ENCODE peak calls at places on chromosomes 2 and 18, in six cellular contexts. A is iris pigment epithelial cell; B is substantia nigra; C is NCI-H1694 treated with DMSO at 0.1 percent for 48 hours; V is HEK293T; F is activated CD8-positive, alpha-beta T cell treated with anti-CD3 and anti-CD28 coated beads for 36 hours. D is an unnamed sample.

GRCh38 chr2:160516547-160517365 is 23.1 kb upstream of the RBMS1 start:
- DNase-seq in V (no peak), C (no peak), A (peak; percentile 68), B (no peak), F (peak; percentile 48), D (no peak)

GRCh38 chr2:74917702-74918619 is 40.5 kb upstream of the POLE4 start:
- DNase-seq in F (no peak), V (no peak), C (no peak), B (no peak), A (peak; percentile 87), D (no peak)

GRCh38 chr2:8004250-8004681 is 677.6 kb upstream of the ID2 start:
- DNase-seq in V (no peak), A (peak; percentile 32), B (no peak), F (no peak), C (peak; percentile 55), D (peak; percentile 19)

GRCh38 chr2:196171946-196172345 is 568 bp upstream of the STK17B start:
- DNase-seq in A (no peak), C (no peak), V (peak; percentile 17), B (no peak), F (no peak), D (no peak)

GRCh38 chr2:118865106-118865505 is 17.7 kb upstream of the EN1 start:
- DNase-seq in A (peak; percentile 55), F (peak; percentile 42), B (no peak), V (peak; percentile 60), C (peak; percentile 73), D (peak; percentile 28)

GRCh38 chr18:33596178-33596854 is 18.3 kb downstream of the ASXL3 start:
- DNase-seq in F (no peak), B (no peak), V (no peak), A (peak; percentile 47), C (no peak), D (no peak)

GRCh38 chr2:141329949-141330348 is 800.9 kb downstream of the LRP1B start:
- DNase-seq in B (no peak), C (no peak), V (no peak), F (no peak), A (peak; percentile 86), D (no peak)

GRCh38 chr2:46565364-46565763 is 86.0 kb downstream of the TMEM247 start:
- DNase-seq in B (no peak), C (no peak), V (no peak), A (no peak), F (no peak), D (no peak)

GRCh38 chr2:149409506-149409905 is 79.1 kb downstream of the LYPD6 start:
- DNase-seq in B (no peak), C (no peak), A (no peak), F (no peak), V (no peak), D (no peak)

GRCh38 chr2:220946552-220946951 is 625.6 kb downstream of the EPHA4 start:
- DNase-seq in V (no peak), F (no peak), A (peak; percentile 3), B (no peak), C (no peak), D (no peak)

GRCh38 chr2:55120634-55121359 is 70.5 kb upstream of the RTN4 start:
- DNase-seq in V (peak; percentile 46), F (no peak), B (peak; percentile 40), A (peak; percentile 57), C (peak; percentile 76), D (no peak)

GRCh38 chr2:239375278-239376061 is 25.4 kb downstream of the HDAC4 start:
- DNase-seq in B (no peak), F (no peak), A (no peak), C (no peak), V (no peak), D (no peak)

GRCh38 chr2:20429528-20429927 is 17.3 kb upstream of the RHOB start:
- DNase-seq in B (no peak), C (no peak), A (no peak), F (no peak), V (no peak), D (no peak)

GRCh38 chr2:75920721-75921551 is 210.2 kb upstream of the GCFC2 start:
- DNase-seq in A (no peak), C (no peak), F (no peak), B (peak; percentile 24), V (no peak), D (no peak)

GRCh38 chr2:239143858-239144712 is 256.7 kb downstream of the HDAC4 start:
- DNase-seq in B (peak; percentile 14), V (peak; percentile 56), C (peak; percentile 2), F (peak; percentile 44), A (peak; percentile 68), D (no peak)

GRCh38 chr2:86453838-86454237 is 12.7 kb downstream of the KDM3A start:
- DNase-seq in B (no peak), V (no peak), A (peak; percentile 89), C (peak; percentile 45), F (no peak), D (peak; percentile 74)

GRCh38 chr2:144032566-144032965 is 487.4 kb downstream of the ZEB2 start:
- DNase-seq in B (no peak), A (peak; percentile 57), F (no peak), C (no peak), V (no peak), D (peak; percentile 14)

GRCh38 chr18:24270937-24271380 is 126.7 kb downstream of the OSBPL1A start:
- DNase-seq in A (peak; percentile 61), C (no peak), B (no peak), V (peak; percentile 25), F (no peak), D (peak; percentile 14)

GRCh38 chr2:7418343-7418742 is 501.1 kb downstream of the RNF144A start:
- DNase-seq in V (no peak), C (no peak), B (no peak), F (no peak), A (no peak), D (no peak)

GRCh38 chr2:166419616-166419934 is 43.8 kb upstream of the SCN9A start:
- DNase-seq in F (no peak), V (no peak), B (no peak), A (peak; percentile 62), C (peak; percentile 55), D (no peak)

GRCh38 chr2:136997550-136997949 is 232.2 kb downstream of the THSD7B start:
- DNase-seq in A (no peak), C (no peak), B (no peak), F (no peak), V (no peak), D (no peak)

D was measured in NCI-H446 treated with DMSO at 0.1 percent for 48 hours.